ENCODE peak calls at places on chromosomes 6 and 20, in four cellular contexts. X, H, K and C are unnamed samples. For H3K4me1, the result is how much of the 10 kb centered on the place peaks cover.

GRCh38 chr20:19628570-19629134 is 129.4 kb upstream of the RIN2 start:
- DNase-seq in X (peak), H (peak), K (peak), C (peak)

GRCh38 chr20:17023811-17024210 is 203.0 kb upstream of the PCSK2 start:
- DNase-seq in X (peak), H (no peak), K (no peak), C (no peak)

GRCh38 chr6:32664827-32665362 is 1.6 kb downstream of the HLA-DQB1 start:
- DNase-seq in X (peak), H (no peak), K (no peak), C (peak)

GRCh38 chr20:43456809-43457639 is 672 bp upstream of the SRSF6 start:
- DNase-seq in X (peak), H (peak), K (peak), C (peak)

GRCh38 chr6:30480536-30481156 is 8.7 kb upstream of the HLA-E start:
- DNase-seq in X (no peak), H (no peak), K (no peak), C (no peak)

GRCh38 chr6:117530467-117531242 is 48.2 kb downstream of the DCBLD1 start:
- DNase-seq in X (no peak), H (no peak), K (no peak), C (no peak)

GRCh38 chr6:133179483-133179882 is 61.7 kb upstream of the EYA4 start:
- DNase-seq in X (no peak), H (no peak), K (no peak), C (peak)

GRCh38 chr6:1814279-1814678 is 204.6 kb downstream of the FOXC1 start:
- DNase-seq in X (no peak), H (no peak), K (no peak), C (no peak)

GRCh38 chr6:74000582-74000981 is 304.6 kb downstream of the CD109 start:
- DNase-seq in X (no peak), H (no peak), K (no peak), C (no peak)

GRCh38 chr6:169881398-169881797 is 130.0 kb downstream of the ERMARD start:
- DNase-seq in X (no peak), H (no peak), K (no peak), C (no peak)

GRCh38 chr20:38935967-38936407 is 9.8 kb downstream of the FAM83D start:
- DNase-seq in X (no peak), H (no peak), K (peak), C (no peak)

GRCh38 chr20:2421247-2421646 is 40.5 kb downstream of the TGM6 start:
- DNase-seq in X (no peak), H (no peak), K (no peak), C (peak)

GRCh38 chr20:17935186-17935585 is 33.4 kb downstream of the SNX5 start:
- DNase-seq in X (no peak), H (no peak), K (no peak), C (no peak)

GRCh38 chr6:97316982-97317381 is 34.0 kb upstream of the MMS22L start:
- DNase-seq in X (peak), H (no peak), K (no peak), C (no peak)

GRCh38 chr6:144063744-144064401 is 31.5 kb downstream of the SF3B5 start:
- DNase-seq in X (peak), H (peak), K (peak), C (peak)

GRCh38 chr6:28176373-28176772 is 34.7 kb downstream of the ZKSCAN8 start:
- DNase-seq in X (no peak), H (no peak), K (no peak), C (no peak)

GRCh38 chr6:89145461-89145961 is 344 bp upstream of the PM20D2 start:
- DNase-seq in X (peak), H (peak), K (no peak), C (peak)

GRCh38 chr6:74137910-74138309 is 441.9 kb downstream of the CD109 start:
- DNase-seq in X (peak), H (no peak), K (no peak), C (no peak)

GRCh38 chr20:6265204-6265904 is 142.5 kb upstream of the FERMT1 start:
- DNase-seq in X (peak), H (peak), K (peak), C (peak)

GRCh38 chr6:53728570-53729194 is 63.1 kb upstream of the KLHL31 start:
- DNase-seq in X (peak), H (peak), K (no peak), C (peak)

GRCh38 chr20:62815066-62815991 is 1.5 kb upstream of the COL9A3 start:
- DNase-seq in X (peak), H (no peak), K (no peak), C (peak)

GRCh38 chr6:85865665-85866372 is 223.1 kb upstream of the SYNCRIP start:
- DNase-seq in X (peak), H (no peak), K (no peak), C (peak)

GRCh38 chr6:26538572-26538902 is 371 bp downstream of the HMGN4 start:
- DNase-seq in X (peak), H (no peak), K (no peak), C (peak)

GRCh38 chr6:84791233-84791632 is 26.8 kb upstream of the TBX18 start:
- DNase-seq in X (no peak), H (no peak), K (no peak), C (no peak)

GRCh38 chr6:10756085-10756484 is 8.5 kb downstream of the TMEM14B start:
- DNase-seq in X (no peak), H (no peak), K (no peak), C (no peak)

GRCh38 chr6:116244284-116244683 is 9.6 kb downstream of the TSPYL4 start:
- DNase-seq in X (no peak), H (no peak), K (no peak), C (peak)

GRCh38 chr20:1185316-1185741 is 548 bp upstream of the TMEM74B start:
- DNase-seq in X (peak), H (no peak), K (no peak), C (peak)

GRCh38 chr6:111614833-111615582 is 9.3 kb upstream of the TRAF3IP2 start:
- DNase-seq in X (peak), H (no peak), K (no peak), C (peak)

DNA sequence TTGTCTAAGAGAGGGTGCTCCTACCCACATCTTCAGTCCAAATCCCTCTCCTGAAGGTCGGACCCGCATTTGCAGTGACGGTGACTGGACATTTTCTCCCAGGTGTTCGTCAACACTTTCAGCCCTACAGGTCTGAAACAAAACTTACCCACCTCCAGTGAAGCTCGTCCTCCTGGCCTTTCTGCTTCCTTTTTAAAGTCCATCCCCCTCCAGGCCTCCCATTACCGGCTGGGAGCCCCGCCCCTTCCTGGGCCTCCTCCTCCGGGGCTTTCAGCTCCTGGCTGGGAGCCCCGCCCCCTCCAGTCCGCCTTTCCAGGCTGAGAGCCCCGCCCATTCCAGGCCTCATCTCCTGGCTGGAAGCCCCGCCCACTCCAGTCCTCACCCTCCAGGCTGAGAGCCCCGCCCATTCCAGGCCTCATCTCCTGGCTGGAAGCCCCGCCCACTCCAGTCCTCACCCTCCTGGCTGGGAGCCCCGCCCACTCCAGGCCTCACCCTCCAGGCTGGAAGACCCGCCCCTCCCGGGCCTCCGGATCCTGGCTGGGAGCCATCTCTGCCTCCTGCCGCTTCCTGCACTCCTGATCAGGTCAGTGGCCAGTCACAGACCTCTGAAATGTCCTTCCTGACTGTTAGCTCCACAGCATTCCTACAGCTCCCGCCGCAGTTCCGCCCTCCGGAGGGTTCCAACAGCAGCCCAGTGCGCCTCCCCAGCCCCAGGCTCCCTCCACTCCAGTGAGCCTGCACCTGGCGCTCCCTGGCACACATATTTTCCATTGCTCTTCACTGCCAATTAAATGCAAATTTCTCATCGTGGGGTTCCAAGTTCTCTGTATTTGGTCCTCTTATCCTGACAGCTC is 98.5 kb downstream of the LY86 start:
- DNase-seq in X (peak), H (peak), K (peak), C (peak)
- H3K4me1 ChIP-seq in X (under half), H (under half), K (under half), C (under half)

GRCh38 chr20:4809707-4810106 is 88.0 kb downstream of the PRND start:
- DNase-seq in X (no peak), H (peak), K (no peak), C (no peak)
- H3K4me1 ChIP-seq in X (under half), H (half or more), K (under half), C (under half)

GRCh38 chr6:128499079-128499705 is 21.2 kb downstream of the PTPRK start:
- DNase-seq in X (no peak), H (no peak), K (no peak), C (peak)
- H3K4me1 ChIP-seq in X (under half), H (under half), K (under half), C (under half)

GRCh38 chr20:35721621-35722020 is 20.4 kb downstream of the RBM39 start:
- DNase-seq in X (no peak), H (no peak), K (no peak), C (no peak)
- H3K4me1 ChIP-seq in X (under half), H (under half), K (under half), C (under half)

GRCh38 chr6:4802312-4802935 is 26.2 kb downstream of the CDYL start:
- DNase-seq in X (no peak), H (peak), K (no peak), C (no peak)
- H3K4me1 ChIP-seq in X (under half), H (under half), K (under half), C (under half)

DNA sequence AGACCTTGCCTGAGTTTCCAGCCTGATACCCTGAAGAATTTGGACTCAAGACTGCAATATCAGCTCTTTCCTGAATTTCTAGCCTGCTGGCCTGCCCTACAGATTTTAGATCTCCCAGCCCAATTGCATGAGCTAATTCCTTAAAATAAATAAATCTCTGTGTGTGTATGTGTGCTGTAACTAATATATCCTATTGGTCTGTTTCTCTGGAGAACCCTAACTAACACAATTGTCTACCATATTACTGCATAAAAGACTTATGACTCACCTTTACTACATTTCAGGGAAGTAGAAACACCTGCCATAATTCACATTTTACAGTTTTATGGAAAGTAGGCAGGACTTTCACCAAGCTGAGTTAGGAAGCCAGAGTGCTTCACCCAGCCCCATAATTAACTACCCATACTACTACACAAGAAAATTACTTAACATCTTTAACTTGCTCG is 90.7 kb upstream of the BEND6 start:
- DNase-seq in X (no peak), H (no peak), K (no peak), C (peak)
- H3K4me1 ChIP-seq in X (under half), H (under half), K (under half), C (under half)